ENCODE peak calls at places on chromosomes 5 and 9, in nine cellular contexts. M is SK-N-SH, K is spleen, J is stomach, O is endodermal cell, H is tibial artery, V is right atrium auricular region, Q is HFF-Myc, C is cardiac muscle cell. B is an unnamed sample.

GRCh38 chr5:32071351-32071944 is 102.7 kb downstream of the GOLPH3 start:
- DNase-seq in J (no peak), O (no peak), C (peak; percentile 14), Q (no peak), K (no peak), M (no peak), V (peak; percentile 54), H (no peak), B (no peak)

GRCh38 chr9:98658965-98659364 is 49.8 kb downstream of the GABBR2 start:
- DNase-seq in M (no peak), V (no peak), Q (no peak), O (no peak), H (no peak), C (peak; percentile 71), K (no peak), J (no peak), B (no peak)

GRCh38 chr9:113997610-113998009 is 80.5 kb downstream of the AMBP start:
- DNase-seq in K (no peak), M (no peak), C (no peak), H (no peak), Q (no peak), J (peak; percentile 17), O (peak; percentile 37), V (peak; percentile 54), B (no peak)

GRCh38 chr9:110969971-110970381 is 68.3 kb downstream of the LPAR1 start:
- DNase-seq in Q (no peak), M (no peak), V (no peak), K (no peak), C (peak; percentile 80), J (no peak), O (no peak), H (no peak), B (no peak)

GRCh38 chr9:122307036-122307435 is 42.4 kb downstream of the MRRF start:
- DNase-seq in Q (no peak), V (no peak), H (no peak), J (no peak), O (peak; percentile 63), K (no peak), M (no peak), C (no peak), B (no peak)

GRCh38 chr5:178249191-178249989 is 16.8 kb upstream of the PHYKPL start:
- DNase-seq in Q (no peak), M (no peak), V (no peak), K (peak; percentile 87), C (peak; percentile 69), H (no peak), O (no peak), J (no peak), B (no peak)

GRCh38 chr9:74920944-74921626 is 31.6 kb downstream of the C9orf40 start:
- DNase-seq in Q (no peak), H (no peak), O (no peak), C (no peak), V (no peak), J (no peak), M (no peak), K (no peak), B (no peak)

GRCh38 chr9:86321373-86321772 is 32.8 kb downstream of the TUT7 start:
- DNase-seq in O (no peak), H (no peak), Q (peak; percentile 27), K (no peak), C (peak; percentile 91), V (no peak), M (no peak), J (no peak), B (no peak)

GRCh38 chr9:125428060-125428481 is 166.4 kb downstream of the GAPVD1 start:
- DNase-seq in H (no peak), C (no peak), M (peak; percentile 49), V (no peak), J (peak; percentile 36), O (peak; percentile 81), K (no peak), Q (no peak), B (peak; percentile 46)

GRCh38 chr9:123712399-123712798 is 217.5 kb downstream of the DENND1A start:
- DNase-seq in H (no peak), K (no peak), Q (no peak), V (no peak), C (peak; percentile 9), O (no peak), M (peak; percentile 34), J (no peak), B (no peak)

GRCh38 chr5:138111937-138112336 is 27.3 kb downstream of the NME5 start:
- DNase-seq in M (no peak), C (no peak), V (no peak), Q (peak; percentile 3), J (no peak), K (no peak), H (no peak), O (no peak), B (no peak)

GRCh38 chr9:110427497-110428104 is 89.9 kb upstream of the TXNDC8 start:
- DNase-seq in Q (no peak), C (peak; percentile 52), J (peak; percentile 55), K (no peak), M (peak; percentile 45), O (peak; percentile 91), H (peak; percentile 29), V (no peak), B (peak; percentile 65)

GRCh38 chr5:10629661-10630060 is 65.8 kb downstream of the ANKRD33B start:
- DNase-seq in H (no peak), O (no peak), J (no peak), M (no peak), C (no peak), V (no peak), Q (no peak), K (no peak), B (no peak)

GRCh38 chr5:10625700-10626472 is 62.0 kb downstream of the ANKRD33B start:
- DNase-seq in K (no peak), M (no peak), O (no peak), J (no peak), V (no peak), C (no peak), Q (no peak), H (no peak), B (no peak)

GRCh38 chr5:10626473-10627013 is 62.7 kb downstream of the ANKRD33B start:
- DNase-seq in M (no peak), H (peak; percentile 44), C (peak; percentile 51), O (no peak), J (no peak), K (no peak), Q (no peak), V (no peak), B (peak; percentile 63)

GRCh38 chr5:10628601-10629000 is 64.7 kb downstream of the ANKRD33B start:
- DNase-seq in O (no peak), H (no peak), V (no peak), C (no peak), Q (no peak), K (no peak), J (no peak), M (no peak), B (no peak)

GRCh38 chr5:10627185-10628115 is 63.6 kb downstream of the ANKRD33B start:
- DNase-seq in Q (peak; percentile 96), J (peak; percentile 82), O (peak; percentile 98), H (peak; percentile 93), M (peak; percentile 98), C (peak; percentile 99), V (peak; percentile 94), K (peak; percentile 89), B (peak; percentile 93)
- H3K4me3 ChIP-seq in Q (peak overlapping the region; percentile 41), J (peak overlapping the region; percentile 33), O (peak overlapping the region; percentile 75), H (peak overlapping the region; percentile 52), M (peak overlapping the region; percentile 43), C (peak overlapping the region; percentile 8), V (peak overlapping the region; percentile 18), K (peak overlapping the region; percentile 24), B (peak overlapping the region; percentile 32)

GRCh38 chr5:142014911-142015584 is 2.2 kb upstream of the GNPDA1 start:
- DNase-seq in V (no peak), M (peak; percentile 61), C (peak; percentile 64), Q (peak; percentile 40), K (no peak), O (peak; percentile 56), J (no peak), H (no peak), B (peak; percentile 68)
- TF ChIP-seq CTCF in V (peak; percentile 69), M (peak; percentile 71), C (peak; percentile 32), Q (no peak), K (peak; percentile 62), O (peak; percentile 72), J (no peak), H (peak; percentile 52), B (peak; percentile 42)

GRCh38 chr5:181173027-181173419 is 25.6 kb downstream of the OR2V2 start:
- DNase-seq in O (no peak), C (no peak), J (no peak), Q (no peak), V (no peak), K (no peak), M (peak; percentile 53), H (peak; percentile 37), B (peak; percentile 68)

GRCh38 chr5:181170996-181171395 is 23.6 kb downstream of the OR2V2 start:
- DNase-seq in Q (no peak), M (no peak), O (no peak), H (no peak), C (no peak), K (no peak), J (no peak), V (no peak), B (no peak)

GRCh38 chr5:181171782-181172181 is 24.4 kb downstream of the OR2V2 start:
- DNase-seq in C (no peak), H (no peak), M (no peak), O (no peak), Q (no peak), J (no peak), V (no peak), K (no peak), B (no peak)

GRCh38 chr5:181176258-181176952 is 28.6 kb downstream of the TRIM7 start:
- DNase-seq in M (no peak), O (no peak), C (no peak), H (no peak), K (no peak), Q (no peak), V (no peak), J (no peak), B (no peak)

DNA sequence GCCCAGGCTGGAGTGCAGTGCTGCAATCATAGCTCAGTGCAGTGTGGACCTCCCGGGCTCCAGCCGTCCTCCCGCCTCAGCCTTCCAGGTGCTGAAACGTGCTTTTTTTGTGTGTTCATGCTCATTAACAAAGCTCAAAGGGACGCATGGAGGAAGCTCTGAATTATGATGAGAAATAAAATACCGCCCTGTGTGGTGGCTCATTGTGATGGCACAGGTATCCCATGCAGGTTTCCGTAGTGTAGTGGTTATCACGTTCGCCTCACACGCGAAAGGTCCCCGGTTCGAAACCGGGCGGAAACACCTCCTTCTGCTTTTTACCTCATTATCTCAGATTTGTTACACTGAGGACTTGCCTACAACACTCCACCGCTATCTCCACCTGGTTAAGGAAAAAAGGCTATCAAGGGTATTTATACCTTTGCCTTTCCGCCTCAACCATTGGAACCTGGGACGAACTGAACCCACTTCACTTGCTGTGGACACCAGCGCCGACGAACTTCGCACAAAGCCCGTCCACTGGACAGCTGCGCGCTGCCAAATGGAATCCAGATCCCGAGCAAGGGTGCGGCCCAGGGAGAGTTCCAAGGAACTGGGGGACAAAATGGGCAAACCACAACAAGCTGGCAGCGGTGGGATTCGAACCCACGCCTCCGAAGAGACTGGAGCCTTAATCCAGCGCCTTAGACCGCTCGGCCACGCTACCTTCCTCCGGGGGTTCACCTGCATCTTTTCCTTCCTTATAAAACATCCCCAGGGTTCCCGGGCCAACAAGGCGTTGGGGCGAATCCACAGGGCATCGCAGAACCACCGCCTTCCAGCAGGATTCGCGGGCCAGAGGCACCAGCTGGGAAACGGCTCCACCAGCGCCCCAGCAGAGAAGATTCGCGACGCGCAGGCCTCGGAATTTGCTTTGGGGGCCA is 26.3 kb downstream of the OR2V2 start:
- DNase-seq in K (no peak), C (peak; percentile 35), Q (peak; percentile 80), J (no peak), M (peak; percentile 59), V (no peak), O (peak; percentile 95), H (no peak), B (peak; percentile 88)
- H3K4me3 ChIP-seq in K (no peak overlapping the region), C (no peak overlapping the region), Q (peak overlapping the region; percentile 34), J (no peak overlapping the region), M (peak overlapping the region; percentile 44), V (no peak overlapping the region), O (peak overlapping the region; percentile 74), H (no peak overlapping the region), B (peak overlapping the region; percentile 50)

GRCh38 chr5:172901012-172901780 is 58.0 kb upstream of the RPL26L1 start:
- DNase-seq in C (peak; percentile 90), M (no peak), V (peak; percentile 92), H (peak; percentile 90), O (no peak), Q (no peak), J (peak; percentile 74), K (no peak), B (no peak)
- TF ChIP-seq CTCF in C (no peak), M (no peak), V (no peak), H (peak; percentile 30), O (no peak), Q (no peak), J (no peak), K (no peak), B (no peak)

B was measured in GM12865.